ENCODE peak calls at places on chromosomes 6 and 20, in six cellular contexts. One of them, this sample, is unnamed.

GRCh38 chr6:141415896-141416295 is 716.8 kb upstream of the GJE1 start:
- DNase-seq in tibial artery: no peak
- DNase-seq in cardiac muscle cell: no peak
- DNase-seq in GM06990: no peak
- DNase-seq in BJ: no peak
- DNase-seq in tibial nerve: no peak
- DNase-seq in this sample: no peak

GRCh38 chr6:44942201-44942600 is 385.9 kb upstream of the RUNX2 start:
- DNase-seq in cardiac muscle cell: no peak
- DNase-seq in tibial artery: no peak
- DNase-seq in GM06990: no peak
- DNase-seq in BJ: no peak
- DNase-seq in tibial nerve: no peak
- DNase-seq in this sample: no peak

GRCh38 chr6:151154418-151154817 is 85.3 kb upstream of the AKAP12 start:
- DNase-seq in cardiac muscle cell: peak; percentile 60
- DNase-seq in tibial artery: peak; percentile 28
- DNase-seq in BJ: no peak
- DNase-seq in GM06990: no peak
- DNase-seq in tibial nerve: no peak
- DNase-seq in this sample: no peak

GRCh38 chr6:170193326-170193821 is 97.5 kb downstream of the DLL1 start:
- DNase-seq in BJ: no peak
- DNase-seq in tibial artery: no peak
- DNase-seq in GM06990: no peak
- DNase-seq in cardiac muscle cell: no peak
- DNase-seq in tibial nerve: peak; percentile 1
- DNase-seq in this sample: no peak

GRCh38 chr20:46040902-46041535 is 12.0 kb downstream of the SLC12A5 start:
- DNase-seq in GM06990: no peak
- DNase-seq in cardiac muscle cell: peak; percentile 61
- DNase-seq in tibial nerve: no peak
- DNase-seq in tibial artery: no peak
- DNase-seq in BJ: no peak
- DNase-seq in this sample: peak; percentile 88

GRCh38 chr20:46027245-46027853 is 1.7 kb upstream of the SLC12A5 start:
- DNase-seq in tibial artery: peak; percentile 43
- DNase-seq in tibial nerve: peak; percentile 66
- DNase-seq in GM06990: no peak
- DNase-seq in BJ: no peak
- DNase-seq in cardiac muscle cell: peak; percentile 69
- DNase-seq in this sample: peak; percentile 77

GRCh38 chr20:6265204-6265904 is 142.5 kb upstream of the FERMT1 start:
- DNase-seq in GM06990: no peak
- DNase-seq in tibial nerve: peak; percentile 9
- DNase-seq in tibial artery: no peak
- DNase-seq in cardiac muscle cell: peak; percentile 92
- DNase-seq in BJ: peak; percentile 4
- DNase-seq in this sample: peak; percentile 35

GRCh38 chr6:47151232-47151898 is 109.2 kb upstream of the ADGRF1 start:
- DNase-seq in cardiac muscle cell: no peak
- DNase-seq in GM06990: no peak
- DNase-seq in tibial artery: no peak
- DNase-seq in BJ: no peak
- DNase-seq in tibial nerve: no peak
- DNase-seq in this sample: no peak

GRCh38 chr6:12911387-12911960 is 194.9 kb downstream of the PHACTR1 start:
- DNase-seq in tibial artery: no peak
- DNase-seq in cardiac muscle cell: peak; percentile 70
- DNase-seq in BJ: peak; percentile 10
- DNase-seq in GM06990: no peak
- DNase-seq in tibial nerve: peak; percentile 50
- DNase-seq in this sample: peak; percentile 10

GRCh38 chr20:62353289-62354030 is 13.7 kb downstream of the LAMA5 start:
- DNase-seq in tibial artery: no peak
- DNase-seq in cardiac muscle cell: no peak
- DNase-seq in GM06990: no peak
- DNase-seq in tibial nerve: no peak
- DNase-seq in BJ: no peak
- DNase-seq in this sample: no peak

GRCh38 chr6:17226269-17226668 is 54.9 kb upstream of the RBM24 start:
- DNase-seq in tibial artery: no peak
- DNase-seq in cardiac muscle cell: no peak
- DNase-seq in tibial nerve: no peak
- DNase-seq in BJ: no peak
- DNase-seq in GM06990: no peak
- DNase-seq in this sample: no peak

GRCh38 chr6:64505312-64505711 is 869.7 kb downstream of the PHF3 start:
- DNase-seq in cardiac muscle cell: no peak
- DNase-seq in GM06990: no peak
- DNase-seq in tibial artery: no peak
- DNase-seq in BJ: no peak
- DNase-seq in tibial nerve: no peak
- DNase-seq in this sample: peak; percentile 60

GRCh38 chr6:4426916-4427315 is 291.5 kb upstream of the ECI2 start:
- DNase-seq in BJ: no peak
- DNase-seq in tibial nerve: no peak
- DNase-seq in GM06990: no peak
- DNase-seq in tibial artery: no peak
- DNase-seq in cardiac muscle cell: no peak
- DNase-seq in this sample: peak; percentile 38

GRCh38 chr6:27726620-27727023 is 185.6 kb downstream of the OR2B2 start:
- DNase-seq in BJ: no peak
- DNase-seq in cardiac muscle cell: no peak
- DNase-seq in tibial nerve: no peak
- DNase-seq in tibial artery: no peak
- DNase-seq in GM06990: no peak
- DNase-seq in this sample: no peak

GRCh38 chr6:112225691-112226090 is 28.7 kb downstream of the LAMA4 start:
- DNase-seq in tibial artery: no peak
- DNase-seq in GM06990: no peak
- DNase-seq in cardiac muscle cell: no peak
- DNase-seq in tibial nerve: no peak
- DNase-seq in BJ: peak; percentile 44
- DNase-seq in this sample: no peak

GRCh38 chr6:44500074-44500473 is 112.6 kb downstream of the CDC5L start:
- DNase-seq in GM06990: no peak
- DNase-seq in BJ: no peak
- DNase-seq in tibial nerve: no peak
- DNase-seq in tibial artery: no peak
- DNase-seq in cardiac muscle cell: no peak
- DNase-seq in this sample: no peak

GRCh38 chr20:19673575-19673974 is 84.5 kb upstream of the RIN2 start:
- DNase-seq in BJ: no peak
- DNase-seq in GM06990: no peak
- DNase-seq in cardiac muscle cell: peak; percentile 2
- DNase-seq in tibial artery: no peak
- DNase-seq in tibial nerve: no peak
- DNase-seq in this sample: no peak

GRCh38 chr6:32849126-32849525 is 4.4 kb downstream of the TAP1 start:
- DNase-seq in cardiac muscle cell: no peak
- DNase-seq in BJ: no peak
- DNase-seq in tibial nerve: no peak
- DNase-seq in tibial artery: no peak
- DNase-seq in GM06990: no peak
- DNase-seq in this sample: peak; percentile 5
- H3K36me3 ChIP-seq in cardiac muscle cell: no peaks in the 10 kb centered on the region
- H3K36me3 ChIP-seq in BJ: peaks cover 27% of the 10 kb centered on the region
- H3K36me3 ChIP-seq in tibial nerve: peaks cover 28% of the 10 kb centered on the region
- H3K36me3 ChIP-seq in tibial artery: peaks cover 56% of the 10 kb centered on the region
- H3K36me3 ChIP-seq in GM06990: peaks cover 50% of the 10 kb centered on the region
- H3K36me3 ChIP-seq in this sample: no peaks in the 10 kb centered on the region

GRCh38 chr6:85436408-85436807 is 13.5 kb upstream of the NT5E start:
- DNase-seq in tibial artery: no peak
- DNase-seq in tibial nerve: peak; percentile 40
- DNase-seq in BJ: peak; percentile 76
- DNase-seq in GM06990: no peak
- DNase-seq in cardiac muscle cell: peak; percentile 61
- DNase-seq in this sample: no peak
- H3K4me3 ChIP-seq in tibial artery: no peak overlapping the region
- H3K4me3 ChIP-seq in tibial nerve: no peak overlapping the region
- H3K4me3 ChIP-seq in BJ: no peak overlapping the region
- H3K4me3 ChIP-seq in GM06990: no peak overlapping the region
- H3K4me3 ChIP-seq in cardiac muscle cell: no peak overlapping the region
- H3K4me3 ChIP-seq in this sample: no peak overlapping the region

GRCh38 chr6:43037197-43037596 is 15.8 kb downstream of the RRP36 start:
- DNase-seq in BJ: no peak
- DNase-seq in GM06990: no peak
- DNase-seq in tibial artery: no peak
- DNase-seq in cardiac muscle cell: no peak
- DNase-seq in tibial nerve: no peak
- DNase-seq in this sample: no peak
- H3K36me3 ChIP-seq in BJ: peaks cover 35% of the 10 kb centered on the region
- H3K36me3 ChIP-seq in GM06990: peaks cover 25% of the 10 kb centered on the region
- H3K36me3 ChIP-seq in tibial artery: peaks cover 95% of the 10 kb centered on the region
- H3K36me3 ChIP-seq in cardiac muscle cell: peaks cover 40% of the 10 kb centered on the region
- H3K36me3 ChIP-seq in tibial nerve: peaks cover 17% of the 10 kb centered on the region
- H3K36me3 ChIP-seq in this sample: peaks cover 23% of the 10 kb centered on the region

DNA sequence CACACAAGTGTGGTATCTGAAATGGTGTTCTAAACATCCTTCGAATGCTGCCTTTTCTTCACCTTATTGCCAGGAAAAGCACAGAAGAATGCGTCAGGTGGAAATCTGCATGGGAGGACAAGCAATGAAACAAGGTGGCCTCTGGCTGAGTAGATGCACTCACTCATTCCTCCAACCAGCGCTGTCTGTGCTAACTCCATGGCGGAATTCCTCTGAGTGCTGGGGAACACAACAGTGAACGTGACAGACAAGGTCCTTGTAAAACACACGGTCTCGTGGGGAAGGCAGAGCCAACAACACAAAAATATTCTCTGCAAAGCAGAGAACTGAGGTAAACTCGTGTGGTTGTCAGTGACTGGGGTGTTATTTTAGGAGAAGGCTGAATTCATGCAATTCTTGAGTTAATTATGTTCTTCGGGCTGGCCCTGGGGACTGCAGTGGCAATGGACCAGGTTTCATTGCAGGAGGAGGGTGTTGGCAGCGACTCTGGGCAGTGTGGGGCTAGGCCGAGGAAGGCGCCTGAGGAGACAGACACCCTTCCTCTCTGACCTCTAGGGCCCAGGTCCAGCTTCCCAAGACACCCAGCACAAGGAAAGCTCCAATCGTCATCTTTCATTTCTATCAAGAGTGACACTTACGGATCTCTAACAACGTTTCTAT is 339.7 kb downstream of the PRKN start:
- DNase-seq in GM06990: no peak
- DNase-seq in BJ: no peak
- DNase-seq in tibial artery: peak; percentile 48
- DNase-seq in cardiac muscle cell: no peak
- DNase-seq in tibial nerve: no peak
- DNase-seq in this sample: no peak
- H3K4me3 ChIP-seq in GM06990: no peak overlapping the region
- H3K4me3 ChIP-seq in BJ: no peak overlapping the region
- H3K4me3 ChIP-seq in tibial artery: no peak overlapping the region
- H3K4me3 ChIP-seq in cardiac muscle cell: no peak overlapping the region
- H3K4me3 ChIP-seq in tibial nerve: no peak overlapping the region
- H3K4me3 ChIP-seq in this sample: no peak overlapping the region